ENCODE peak calls at places on chromosomes 12 and 14, in eight cellular contexts. J is lower leg skin; W is fibroblast of lung; F is CD8-positive, alpha-beta T cell; R is HCT116; I is PC-3; M is IMR-90; H is choroid plexus epithelial cell. S is an unnamed sample.
A peak's percentile ranks its signal among the peaks of the same experiment; 100 is the strongest.

GRCh38 chr12:25001311-25001710 is 52.4 kb upstream of the BCAT1 start:
- DNase-seq in J (no peak), W (peak; percentile 58), F (no peak), R (no peak), I (no peak), M (peak; percentile 30), H (no peak), S (no peak)

GRCh38 chr14:75373616-75374015 is 54.2 kb upstream of the JDP2 start:
- DNase-seq in J (peak; percentile 43), W (no peak), F (no peak), R (no peak), I (no peak), M (no peak), H (no peak), S (no peak)

GRCh38 chr12:8609061-8609570 is 3.5 kb downstream of the AICDA start:
- DNase-seq in J (no peak), W (peak; percentile 43), F (no peak), R (peak; percentile 35), I (peak; percentile 44), M (peak; percentile 47), H (peak; percentile 78), S (peak; percentile 74)

GRCh38 chr12:112236386-112236785 is 111.0 kb downstream of the TRAFD1 start:
- DNase-seq in J (no peak), W (peak; percentile 6), F (no peak), R (no peak), I (no peak), M (no peak), H (no peak), S (no peak)

GRCh38 chr12:72271401-72271740 is 799 bp upstream of the TRHDE start:
- DNase-seq in J (peak; percentile 83), W (peak; percentile 71), F (no peak), R (no peak), I (no peak), M (peak; percentile 63), H (peak; percentile 61), S (no peak)

GRCh38 chr12:52324068-52324444 is 2.9 kb upstream of the KRT83 start:
- DNase-seq in J (peak; percentile 40), W (no peak), F (no peak), R (no peak), I (no peak), M (no peak), H (no peak), S (no peak)

GRCh38 chr12:22105542-22105941 is 59.5 kb downstream of the CMAS start:
- DNase-seq in J (no peak), W (no peak), F (no peak), R (no peak), I (no peak), M (peak; percentile 6), H (no peak), S (no peak)

GRCh38 chr14:92748259-92749016 is at the start of gene LGMN:
- DNase-seq in J (peak; percentile 99), W (peak; percentile 93), F (peak; percentile 75), R (peak; percentile 88), I (peak; percentile 92), M (peak; percentile 88), H (peak; percentile 95), S (peak; percentile 94)

GRCh38 chr12:130920711-130921381 is 32.9 kb upstream of the ADGRD1 start:
- DNase-seq in J (peak; percentile 95), W (peak; percentile 1), F (no peak), R (no peak), I (no peak), M (peak; percentile 59), H (peak; percentile 54), S (peak; percentile 69)

GRCh38 chr12:10968765-10969456 is 17.8 kb downstream of the TAS2R50 start:
- DNase-seq in J (peak; percentile 88), W (peak; percentile 82), F (no peak), R (no peak), I (no peak), M (peak; percentile 69), H (peak; percentile 77), S (peak; percentile 94)

GRCh38 chr14:31835049-31835448 is 242.1 kb upstream of the ARHGAP5 start:
- DNase-seq in J (no peak), W (no peak), F (no peak), R (no peak), I (no peak), M (no peak), H (peak; percentile 9), S (no peak)

GRCh38 chr12:22046090-22046967 is at the start of gene CMAS:
- DNase-seq in J (peak; percentile 95), W (peak; percentile 68), F (peak; percentile 71), R (peak; percentile 19), I (peak; percentile 61), M (peak; percentile 54), H (peak; percentile 70), S (peak; percentile 69)

GRCh38 chr14:32201816-32202467 is at the start of gene RNU6-7:
- DNase-seq in J (no peak), W (peak; percentile 32), F (no peak), R (no peak), I (no peak), M (peak; percentile 17), H (no peak), S (peak; percentile 21)

GRCh38 chr12:10584415-10584814 is 29.0 kb downstream of the MAGOHB start:
- DNase-seq in J (no peak), W (peak; percentile 9), F (no peak), R (no peak), I (no peak), M (peak; percentile 27), H (peak; percentile 11), S (peak; percentile 24)

GRCh38 chr12:101619868-101620761 is 25.3 kb downstream of the MYBPC1 start:
- DNase-seq in J (no peak), W (no peak), F (no peak), R (no peak), I (no peak), M (no peak), H (peak; percentile 57), S (no peak)

GRCh38 chr12:128486951-128487350 is 220.0 kb downstream of the TMEM132C start:
- DNase-seq in J (peak; percentile 84), W (no peak), F (no peak), R (no peak), I (no peak), M (no peak), H (no peak), S (no peak)

GRCh38 chr12:4434721-4435425 is 10.7 kb downstream of the FGF6 start:
- DNase-seq in J (peak; percentile 37), W (no peak), F (no peak), R (no peak), I (no peak), M (no peak), H (no peak), S (no peak)

GRCh38 chr14:55454264-55455151 is 14.1 kb upstream of the TBPL2 start:
- DNase-seq in J (no peak), W (peak; percentile 89), F (no peak), R (peak; percentile 83), I (peak; percentile 96), M (peak; percentile 86), H (peak; percentile 87), S (peak; percentile 92)

GRCh38 chr12:50612882-50613281 is 108.1 kb downstream of the DIP2B start:
- DNase-seq in J (no peak), W (no peak), F (no peak), R (no peak), I (no peak), M (no peak), H (peak; percentile 33), S (no peak)

GRCh38 chr12:65958456-65958855 is 134.2 kb downstream of the HMGA2 start:
- DNase-seq in J (no peak), W (no peak), F (no peak), R (no peak), I (peak; percentile 93), M (peak; percentile 59), H (no peak), S (no peak)

GRCh38 chr12:122862110-122862634 is 26.9 kb downstream of the HIP1R start:
- DNase-seq in J (no peak), W (no peak), F (no peak), R (no peak), I (no peak), M (no peak), H (no peak), S (no peak)

GRCh38 chr12:53967451-53968059 is 5.4 kb upstream of the HOXC11 start:
- DNase-seq in J (no peak), W (no peak), F (no peak), R (no peak), I (no peak), M (no peak), H (no peak), S (no peak)
- H3K4me3 ChIP-seq in J (no peak overlapping the region), W (no peak overlapping the region), F (no peak overlapping the region), R (no peak overlapping the region), I (no peak overlapping the region), M (no peak overlapping the region), H (no peak overlapping the region), S (no peak overlapping the region)

GRCh38 chr12:96132819-96133218 is 61.4 kb upstream of the ELK3 start:
- DNase-seq in J (no peak), W (no peak), F (no peak), R (no peak), I (peak; percentile 23), M (no peak), H (no peak), S (no peak)
- TF ChIP-seq CTCF in J (no peak), W (no peak), F (no peak), R (peak; percentile 41), I (peak; percentile 46), M (no peak), H (no peak), S (no peak)

GRCh38 chr12:79687711-79688270 is 3.0 kb downstream of the PAWR start:
- DNase-seq in J (no peak), W (no peak), F (no peak), R (no peak), I (no peak), M (peak; percentile 4), H (no peak), S (no peak)
- H3K4me3 ChIP-seq in J (no peak overlapping the region), W (peak overlapping the region; percentile 86), F (no peak overlapping the region), R (no peak overlapping the region), I (peak overlapping the region; percentile 87), M (peak overlapping the region; percentile 37), H (peak overlapping the region; percentile 97), S (peak overlapping the region; percentile 82)

GRCh38 chr12:12562585-12563245 is at the start of gene DUSP16:
- DNase-seq in J (peak; percentile 97), W (peak; percentile 92), F (peak; percentile 50), R (peak; percentile 72), I (peak; percentile 87), M (peak; percentile 95), H (peak; percentile 96), S (peak; percentile 95)
- TF ChIP-seq CTCF in J (no peak), W (no peak), F (no peak), R (no peak), I (no peak), M (peak; percentile 14), H (no peak), S (no peak)

GRCh38 chr12:82688619-82689018 is 1.9 kb downstream of the TMTC2 start:
- DNase-seq in J (no peak), W (no peak), F (no peak), R (no peak), I (no peak), M (no peak), H (no peak), S (no peak)
- H3K4me3 ChIP-seq in J (no peak overlapping the region), W (peak overlapping the region; percentile 99), F (no peak overlapping the region), R (peak overlapping the region; percentile 68), I (peak overlapping the region; percentile 76), M (no peak overlapping the region), H (no peak overlapping the region), S (peak overlapping the region; percentile 78)

DNA sequence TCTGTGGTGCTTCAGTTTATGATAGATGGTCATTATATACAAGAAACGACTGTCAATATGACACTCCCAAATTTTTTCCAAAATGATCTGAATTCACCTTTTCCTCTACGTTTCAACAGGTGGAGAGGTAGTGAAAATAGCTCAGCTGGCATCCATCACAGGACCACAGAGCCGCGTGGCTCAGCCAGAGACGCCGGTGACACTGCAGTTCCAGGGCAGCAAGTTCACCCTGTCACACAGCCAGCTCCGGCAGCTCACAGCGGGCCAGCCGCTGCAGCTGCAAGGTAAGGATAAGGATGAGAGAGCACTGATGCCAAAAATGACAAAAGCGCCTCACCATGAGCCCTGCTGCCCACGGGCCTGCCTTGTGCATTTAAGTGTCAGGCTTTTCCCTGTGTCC is 73.9 kb downstream of the EP400 start:
- DNase-seq in J (no peak), W (no peak), F (no peak), R (no peak), I (no peak), M (no peak), H (no peak), S (no peak)
- TF ChIP-seq CTCF in J (no peak), W (no peak), F (no peak), R (no peak), I (no peak), M (no peak), H (no peak), S (no peak)